ENCODE peak calls at places on chromosomes 16 and 17, in four cellular contexts. W, B, Z and P are unnamed samples.
A peak's percentile ranks its signal among the peaks of the same experiment; 100 is the strongest.

GRCh38 chr16:74291577-74292208 is 4.9 kb upstream of the PSMD7 start:
- DNase-seq in Z (no peak), B (no peak), W (no peak), P (no peak)

GRCh38 chr17:21072623-21073278 is 29.9 kb upstream of the USP22 start:
- DNase-seq in W (no peak), B (no peak), Z (no peak), P (no peak)

GRCh38 chr16:21554795-21555585 is 44.4 kb upstream of the METTL9 start:
- DNase-seq in B (peak; percentile 71), Z (peak; percentile 93), W (peak; percentile 35), P (peak; percentile 98)

GRCh38 chr16:70378869-70379493 is 32.3 kb downstream of the DDX19A start:
- DNase-seq in B (no peak), W (no peak), Z (no peak), P (no peak)

GRCh38 chr17:5557485-5557884 is 26.8 kb downstream of the NLRP1 start:
- DNase-seq in Z (no peak), B (peak; percentile 38), W (peak; percentile 19), P (no peak)

GRCh38 chr16:49468611-49469322 is 95.2 kb downstream of the C16orf78 start:
- DNase-seq in W (no peak), B (no peak), Z (no peak), P (no peak)

GRCh38 chr16:56281256-56281805 is 90.0 kb downstream of the GNAO1 start:
- DNase-seq in B (no peak), Z (peak; percentile 30), W (no peak), P (no peak)

GRCh38 chr16:84548971-84549844 is 44.7 kb upstream of the MEAK7 start:
- DNase-seq in W (no peak), B (no peak), Z (no peak), P (no peak)

GRCh38 chr17:50026046-50026675 is 29.7 kb upstream of the ITGA3 start:
- DNase-seq in W (no peak), B (no peak), Z (no peak), P (no peak)

GRCh38 chr17:48261297-48261880 is 153.8 kb downstream of the SNX11 start:
- DNase-seq in B (no peak), W (no peak), Z (no peak), P (no peak)

GRCh38 chr17:15233022-15233805 is 31.9 kb downstream of the PMP22 start:
- DNase-seq in W (peak; percentile 31), B (peak; percentile 55), Z (no peak), P (no peak)

GRCh38 chr17:19264681-19265080 is 27.5 kb downstream of the EPN2 start:
- DNase-seq in Z (no peak), W (no peak), B (no peak), P (no peak)

GRCh38 chr17:28897769-28898259 is 281 bp upstream of the FLOT2 start:
- DNase-seq in Z (no peak), B (no peak), W (no peak), P (no peak)
- TF ChIP-seq CTCF in Z (no peak), B (no peak), W (no peak), P (no peak)

GRCh38 chr16:82059983-82060421 is 24.9 kb downstream of the HSD17B2 start:
- DNase-seq in W (no peak), Z (no peak), B (peak; percentile 97), P (no peak)
- TF ChIP-seq CTCF in W (no peak), Z (no peak), B (no peak), P (no peak)

GRCh38 chr17:1643293-1643998 is 2.1 kb downstream of the SCARF1 start:
- DNase-seq in Z (peak; percentile 87), W (no peak), B (no peak), P (peak; percentile 55)
- TF ChIP-seq CTCF in Z (no peak), W (no peak), B (peak; percentile 11), P (no peak)

DNA sequence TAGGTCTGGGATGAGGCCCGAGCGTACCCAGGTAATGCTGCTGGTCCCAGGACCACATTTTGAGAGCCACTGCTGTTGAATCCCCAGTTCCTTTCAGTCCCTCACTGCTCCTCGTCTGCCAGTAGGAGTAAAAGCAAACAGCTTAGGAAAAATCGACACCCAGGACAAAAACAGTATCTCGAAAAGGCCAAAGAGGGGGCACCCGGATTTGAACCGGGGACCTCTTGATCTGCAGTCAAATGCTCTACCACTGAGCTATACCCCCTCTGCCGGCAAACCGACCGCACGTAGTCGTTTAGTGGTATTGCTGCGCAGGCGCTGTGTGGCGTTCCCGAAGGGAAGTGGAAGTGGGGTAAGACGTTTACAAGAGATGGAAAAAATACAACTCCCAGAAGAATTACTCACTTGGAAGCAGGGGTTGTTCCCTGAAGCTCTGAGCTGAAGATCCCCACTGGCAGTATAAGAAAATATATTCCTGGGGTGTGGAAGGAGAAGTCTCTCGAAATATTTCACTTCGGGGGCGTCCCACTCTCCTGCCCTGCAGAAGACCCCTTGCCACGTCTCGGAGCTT is 2.2 kb upstream of the PLXDC1 start:
- DNase-seq in B (peak; percentile 91), W (peak; percentile 65), Z (peak; percentile 76), P (peak; percentile 92)
- TF ChIP-seq CTCF in B (no peak), W (peak; percentile 17), Z (no peak), P (no peak)